ENCODE peak calls at places on chromosome 17, in six cellular contexts. F, T, N, H, L and V are unnamed samples.

GRCh38 chr17:15289285-15290185 is 24.4 kb upstream of the PMP22 start:
- DNase-seq in F (no peak), T (no peak), N (no peak), H (peak), L (no peak), V (no peak)

GRCh38 chr17:62869885-62870580 is 61.9 kb upstream of the MARCHF10 start:
- DNase-seq in F (no peak), T (peak), N (peak), H (peak), L (no peak), V (peak)

GRCh38 chr17:81043725-81044427 is 8.9 kb downstream of the BAIAP2 start:
- DNase-seq in F (peak), T (peak), N (peak), H (peak), L (no peak), V (peak)

GRCh38 chr17:40284085-40284713 is 3.5 kb upstream of the CDC6 start:
- DNase-seq in F (no peak), T (peak), N (peak), H (peak), L (no peak), V (no peak)

GRCh38 chr17:76405607-76405966 is 21.2 kb downstream of the SPHK1 start:
- DNase-seq in F (peak), T (no peak), N (no peak), H (no peak), L (no peak), V (no peak)

GRCh38 chr17:32494621-32495346 is 8.0 kb downstream of the CDK5R1 start:
- DNase-seq in F (no peak), T (peak), N (no peak), H (no peak), L (no peak), V (no peak)

GRCh38 chr17:47615766-47616424 is 33.8 kb upstream of the KPNB1 start:
- DNase-seq in F (no peak), T (peak), N (peak), H (peak), L (no peak), V (no peak)

GRCh38 chr17:49107211-49107557 is 25.4 kb upstream of the B4GALNT2 start:
- DNase-seq in F (no peak), T (no peak), N (no peak), H (no peak), L (no peak), V (no peak)

GRCh38 chr17:36601303-36602029 is at the start of gene MRM1:
- DNase-seq in F (peak), T (peak), N (peak), H (peak), L (peak), V (peak)